ENCODE peak calls at places on chromosomes 6 and 20, in five cellular contexts. C is neural crest cell, D is cardiac fibroblast, P is left ventricle myocardium superior, J is activated gamma-delta T cell. H is an unnamed sample.

GRCh38 chr6:152701081-152701862 is 3.6 kb downstream of the MYCT1 start:
- DNase-seq in C (no peak), D (peak; percentile 66), P (no peak), J (no peak), H (peak; percentile 3)

GRCh38 chr6:137589067-137589848 is 95.1 kb upstream of the OLIG3 start:
- DNase-seq in C (no peak), D (peak; percentile 72), P (no peak), J (no peak), H (peak; percentile 76)

GRCh38 chr20:16111132-16111852 is 462.0 kb downstream of the KIF16B start:
- DNase-seq in C (no peak), D (peak; percentile 0), P (no peak), J (no peak), H (no peak)

GRCh38 chr6:99882151-99882702 is 111.8 kb downstream of the MCHR2 start:
- DNase-seq in C (no peak), D (no peak), P (no peak), J (no peak), H (no peak)

GRCh38 chr6:41935190-41935569 is 6.4 kb downstream of the CCND3 start:
- DNase-seq in C (no peak), D (no peak), P (no peak), J (no peak), H (no peak)

GRCh38 chr6:25590986-25591385 is 61.0 kb upstream of the SCGN start:
- DNase-seq in C (no peak), D (no peak), P (no peak), J (no peak), H (peak; percentile 6)

GRCh38 chr6:167827588-167828324 is 1.0 kb downstream of the AFDN start:
- DNase-seq in C (peak; percentile 45), D (peak; percentile 53), P (peak; percentile 59), J (no peak), H (peak; percentile 56)

GRCh38 chr20:18984238-18985200 is 170.9 kb downstream of the SCP2D1 start:
- DNase-seq in C (no peak), D (no peak), P (no peak), J (no peak), H (peak; percentile 31)

GRCh38 chr6:80425089-80425823 is 318.8 kb downstream of the BCKDHB start:
- DNase-seq in C (no peak), D (peak; percentile 94), P (no peak), J (no peak), H (no peak)

GRCh38 chr6:94735270-94735669 is 842.1 kb upstream of the MANEA start:
- DNase-seq in C (no peak), D (no peak), P (no peak), J (no peak), H (no peak)

GRCh38 chr20:59604770-59605665 is 678 bp downstream of the PHACTR3 start:
- DNase-seq in C (peak; percentile 37), D (no peak), P (peak; percentile 42), J (no peak), H (no peak)

GRCh38 chr6:36633915-36634314 is 39.8 kb downstream of the SRSF3 start:
- DNase-seq in C (no peak), D (peak; percentile 77), P (peak; percentile 77), J (no peak), H (no peak)

GRCh38 chr20:35953411-35954199 is 697 bp downstream of the SCAND1 start:
- DNase-seq in C (peak; percentile 32), D (peak; percentile 9), P (peak; percentile 63), J (peak; percentile 62), H (peak; percentile 61)

GRCh38 chr20:46206025-46206424 is 87.9 kb downstream of the CD40 start:
- DNase-seq in C (no peak), D (peak; percentile 70), P (no peak), J (no peak), H (no peak)

GRCh38 chr20:57795977-57796560 is 86.3 kb upstream of the PMEPA1 start:
- DNase-seq in C (no peak), D (no peak), P (no peak), J (no peak), H (no peak)

GRCh38 chr6:35935469-35935868 is 14.6 kb upstream of the SRPK1 start:
- DNase-seq in C (no peak), D (no peak), P (no peak), J (no peak), H (no peak)

GRCh38 chr20:36135159-36135558 is 19.4 kb upstream of the EPB41L1 start:
- DNase-seq in C (no peak), D (no peak), P (no peak), J (no peak), H (no peak)

GRCh38 chr6:125258651-125259353 is 43.0 kb downstream of the HDDC2 start:
- DNase-seq in C (no peak), D (no peak), P (no peak), J (no peak), H (no peak)

GRCh38 chr20:44302026-44302669 is 8.9 kb downstream of the FITM2 start:
- DNase-seq in C (no peak), D (no peak), P (no peak), J (no peak), H (no peak)

GRCh38 chr6:6891074-6891754 is 216.5 kb upstream of the RREB1 start:
- DNase-seq in C (no peak), D (no peak), P (no peak), J (no peak), H (no peak)

GRCh38 chr6:151181701-151182367 is 57.9 kb upstream of the AKAP12 start:
- DNase-seq in C (no peak), D (peak; percentile 15), P (no peak), J (no peak), H (no peak)

H was measured in A673.